ENCODE peak calls at places on chromosomes 4 and X, in eight cellular contexts. X, L, N, G, M, J, S and Y are unnamed samples.

GRCh38 chr4:152585036-152585439 is 49.1 kb upstream of the FBXW7 start:
- DNase-seq in S (no peak), G (no peak), M (no peak), J (no peak), X (no peak), L (no peak), N (no peak), Y (no peak)

GRCh38 chrX:56733459-56734046 is 4.5 kb downstream of the NBDY start:
- DNase-seq in N (no peak), J (no peak), M (no peak), L (peak; percentile 78), S (no peak), G (peak; percentile 65), X (no peak), Y (peak; percentile 49)

GRCh38 chrX:102712967-102713677 is 874 bp downstream of the GPRASP2 start:
- DNase-seq in X (peak; percentile 30), L (peak; percentile 71), J (peak; percentile 50), M (no peak), G (peak; percentile 61), S (peak; percentile 7), N (peak; percentile 67), Y (peak; percentile 37)

GRCh38 chr4:121484633-121485032 is 103.8 kb upstream of the QRFPR start:
- DNase-seq in L (no peak), M (no peak), J (no peak), G (peak; percentile 7), S (no peak), N (no peak), X (no peak), Y (no peak)

GRCh38 chrX:49956313-49956712 is 33.9 kb downstream of the CLCN5 start:
- DNase-seq in N (no peak), S (no peak), X (no peak), J (no peak), M (no peak), L (no peak), G (no peak), Y (no peak)

GRCh38 chr4:123838426-123838825 is 441.8 kb downstream of the SPRY1 start:
- DNase-seq in S (no peak), L (no peak), G (no peak), M (no peak), J (no peak), X (no peak), N (no peak), Y (no peak)

GRCh38 chrX:54633641-54634040 is 103.6 kb downstream of the GNL3L start:
- DNase-seq in M (no peak), G (no peak), S (no peak), L (no peak), N (no peak), X (no peak), J (no peak), Y (no peak)

GRCh38 chrX:155819966-155820491 is 61.1 kb upstream of the VAMP7 start:
- DNase-seq in S (peak; percentile 1), J (peak; percentile 48), G (peak; percentile 88), L (peak; percentile 14), M (no peak), N (no peak), X (peak; percentile 45), Y (peak; percentile 64)

GRCh38 chr4:6854098-6854744 is 55.4 kb upstream of the TBC1D14 start:
- DNase-seq in G (no peak), S (no peak), X (no peak), N (no peak), L (no peak), J (no peak), M (no peak), Y (no peak)

GRCh38 chrX:55489315-55490009 is at the start of gene USP51:
- DNase-seq in X (no peak), G (peak; percentile 27), L (peak; percentile 38), S (peak; percentile 18), N (peak; percentile 60), J (peak; percentile 67), M (peak; percentile 85), Y (peak; percentile 46)